ENCODE peak calls at places on chromosomes 12 and 14, in ten cellular contexts. V, Z, U, R, H, G, D, J, S and M are unnamed samples.

GRCh38 chr12:88266851-88267360 is 124.8 kb downstream of the TMTC3 start:
- DNase-seq in H (no peak), R (no peak), G (no peak), J (peak; percentile 21), V (no peak), Z (no peak), D (no peak), U (no peak), S (no peak), M (no peak)

GRCh38 chr14:97056086-97056485 is 258.9 kb downstream of the VRK1 start:
- DNase-seq in Z (no peak), J (no peak), G (peak; percentile 6), U (no peak), V (no peak), R (no peak), S (no peak), H (no peak), D (no peak), M (no peak)

GRCh38 chr12:93379432-93380308 is 1.9 kb downstream of the NUDT4 start:
- DNase-seq in S (peak; percentile 27), G (no peak), J (no peak), Z (no peak), D (no peak), R (peak; percentile 42), V (no peak), H (no peak), U (peak; percentile 27), M (peak; percentile 39)

GRCh38 chr12:43832506-43833168 is 3.2 kb upstream of the TMEM117 start:
- DNase-seq in V (no peak), D (no peak), U (no peak), G (peak; percentile 44), S (peak; percentile 13), R (no peak), H (no peak), Z (no peak), J (no peak), M (no peak)

GRCh38 chr12:46770501-46771183 is 55.2 kb downstream of the SLC38A4 start:
- DNase-seq in V (no peak), G (no peak), H (no peak), R (peak; percentile 39), J (peak; percentile 86), D (no peak), Z (no peak), S (no peak), U (no peak), M (peak; percentile 48)

GRCh38 chr12:109617496-109617895 is 43.9 kb downstream of the MVK start:
- DNase-seq in U (no peak), G (no peak), Z (no peak), J (no peak), H (no peak), R (no peak), D (no peak), V (no peak), S (no peak), M (no peak)

GRCh38 chr12:124172646-124173045 is 122.2 kb upstream of the RFLNA start:
- DNase-seq in U (peak; percentile 81), J (peak; percentile 57), D (no peak), Z (no peak), S (no peak), H (no peak), G (no peak), R (no peak), V (no peak), M (peak; percentile 20)

GRCh38 chr12:110228756-110229155 is 52.3 kb upstream of the ATP2A2 start:
- DNase-seq in Z (no peak), S (no peak), U (no peak), H (no peak), R (no peak), D (no peak), J (no peak), G (no peak), V (no peak), M (no peak)

GRCh38 chr12:49673446-49674317 is 33.5 kb downstream of the FMNL3 start:
- DNase-seq in J (peak; percentile 97), G (no peak), Z (peak; percentile 88), U (peak; percentile 71), R (peak; percentile 98), D (no peak), H (peak; percentile 62), V (no peak), S (peak; percentile 73), M (peak; percentile 96)

GRCh38 chr12:47391566-47391965 is 311.8 kb upstream of the AMIGO2 start:
- DNase-seq in J (no peak), G (peak; percentile 69), R (no peak), H (peak; percentile 50), Z (no peak), S (peak; percentile 37), U (no peak), D (peak; percentile 40), V (no peak), M (no peak)

GRCh38 chr12:26283046-26283445 is 87.7 kb downstream of the SSPN start:
- DNase-seq in D (no peak), S (no peak), H (no peak), J (no peak), Z (no peak), U (no peak), V (no peak), G (no peak), R (no peak), M (no peak)

GRCh38 chr12:44728566-44728965 is 147.5 kb downstream of the NELL2 start:
- DNase-seq in J (no peak), Z (no peak), S (no peak), G (no peak), H (no peak), R (no peak), D (no peak), U (no peak), V (no peak), M (no peak)

GRCh38 chr14:102985665-102986064 is 63.2 kb downstream of the AMN start:
- DNase-seq in G (no peak), H (peak; percentile 20), S (no peak), V (no peak), R (no peak), J (no peak), D (no peak), Z (no peak), U (no peak), M (no peak)

GRCh38 chr12:39267886-39268285 is 175.0 kb downstream of the KIF21A start:
- DNase-seq in G (no peak), D (no peak), H (no peak), U (no peak), V (no peak), J (no peak), R (no peak), Z (no peak), S (no peak), M (no peak)

GRCh38 chr14:65084554-65085190 is 17.6 kb downstream of the MAX start:
- DNase-seq in H (no peak), G (no peak), D (no peak), S (no peak), Z (no peak), U (no peak), V (no peak), R (no peak), J (no peak), M (no peak)
- H3K4me3 ChIP-seq in H (no peak overlapping the region), G (no peak overlapping the region), D (no peak overlapping the region), S (no peak overlapping the region), Z (no peak overlapping the region), U (no peak overlapping the region), V (no peak overlapping the region), R (no peak overlapping the region), J (no peak overlapping the region), M (no peak overlapping the region)

DNA sequence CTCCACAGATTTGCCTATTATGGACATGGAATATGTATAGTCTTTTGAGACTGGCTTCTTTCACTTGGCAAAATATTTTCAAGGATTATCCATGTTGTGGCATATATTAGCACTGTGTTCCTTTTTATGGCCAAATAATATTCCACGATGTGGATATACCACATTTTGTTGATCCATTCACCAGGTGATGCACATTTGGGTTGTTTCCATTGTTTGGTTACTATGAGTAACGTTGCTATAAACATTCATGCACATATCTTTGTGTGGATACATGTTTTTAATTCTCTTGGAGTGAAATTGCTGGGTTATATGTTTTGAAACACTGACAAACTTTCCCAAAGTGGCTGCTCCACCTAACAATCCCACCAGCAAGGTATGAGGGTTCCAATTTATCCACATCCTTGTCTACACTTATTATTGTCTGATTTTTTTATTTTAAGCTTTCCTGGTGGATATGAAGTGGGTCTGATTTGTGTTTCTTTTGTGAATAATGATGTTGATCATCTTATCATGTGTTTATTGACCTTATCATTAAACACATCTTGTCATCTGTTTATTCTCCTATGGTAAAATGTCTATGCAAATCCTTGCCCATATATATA is 116.2 kb upstream of the FRMD6 start:
- DNase-seq in U (peak; percentile 50), J (no peak), H (no peak), Z (no peak), R (no peak), G (no peak), S (no peak), V (no peak), D (no peak), M (no peak)
- H3K4me3 ChIP-seq in U (no peak overlapping the region), J (no peak overlapping the region), H (no peak overlapping the region), Z (no peak overlapping the region), R (no peak overlapping the region), G (no peak overlapping the region), S (no peak overlapping the region), V (no peak overlapping the region), D (no peak overlapping the region), M (no peak overlapping the region)

GRCh38 chr12:112963227-112963861 is 15.0 kb upstream of the OAS2 start:
- DNase-seq in H (no peak), Z (no peak), D (no peak), U (no peak), S (no peak), J (no peak), R (no peak), G (no peak), V (no peak), M (no peak)
- H3K4me3 ChIP-seq in H (no peak overlapping the region), Z (no peak overlapping the region), D (no peak overlapping the region), U (no peak overlapping the region), S (no peak overlapping the region), J (no peak overlapping the region), R (no peak overlapping the region), G (no peak overlapping the region), V (no peak overlapping the region), M (no peak overlapping the region)

GRCh38 chr12:126773491-126773890 is 1493.5 kb upstream of the TMEM132C start:
- DNase-seq in H (no peak), Z (no peak), S (no peak), U (no peak), J (no peak), R (no peak), D (no peak), V (no peak), G (no peak), M (no peak)
- H3K4me3 ChIP-seq in H (no peak overlapping the region), Z (no peak overlapping the region), S (no peak overlapping the region), U (no peak overlapping the region), J (no peak overlapping the region), R (no peak overlapping the region), D (no peak overlapping the region), V (no peak overlapping the region), G (no peak overlapping the region), M (no peak overlapping the region)